ENCODE peak calls at places on chromosomes 13 and 19, in four cellular contexts. One of them, this sample, is unnamed.

GRCh38 chr19:47704656-47705055 is 8.6 kb upstream of the EHD2 start:
- DNase-seq in upper lobe of left lung: no peak
- DNase-seq in prostate gland: no peak
- DNase-seq in endothelial cell of umbilical vein: no peak
- DNase-seq in this sample: no peak

GRCh38 chr13:51998723-51999471 is 12.4 kb downstream of the ATP7B start:
- DNase-seq in endothelial cell of umbilical vein: no peak
- DNase-seq in upper lobe of left lung: no peak
- DNase-seq in prostate gland: no peak
- DNase-seq in this sample: no peak

GRCh38 chr13:38674208-38674607 is 12.7 kb upstream of the FREM2 start:
- DNase-seq in endothelial cell of umbilical vein: no peak
- DNase-seq in upper lobe of left lung: no peak
- DNase-seq in prostate gland: no peak
- DNase-seq in this sample: no peak

GRCh38 chr13:23671902-23672301 is 101.7 kb downstream of the TNFRSF19 start:
- DNase-seq in upper lobe of left lung: no peak
- DNase-seq in prostate gland: no peak
- DNase-seq in endothelial cell of umbilical vein: no peak
- DNase-seq in this sample: no peak

GRCh38 chr19:8022275-8022674 is 16.8 kb upstream of the ELAVL1 start:
- DNase-seq in prostate gland: no peak
- DNase-seq in upper lobe of left lung: no peak
- DNase-seq in endothelial cell of umbilical vein: no peak
- DNase-seq in this sample: no peak

GRCh38 chr13:76882431-76882830 is 3.8 kb downstream of the KCTD12 start:
- DNase-seq in upper lobe of left lung: no peak
- DNase-seq in prostate gland: no peak
- DNase-seq in endothelial cell of umbilical vein: peak; percentile 62
- DNase-seq in this sample: no peak

GRCh38 chr19:49165865-49166301 is 8.3 kb downstream of the TRPM4 start:
- DNase-seq in prostate gland: no peak
- DNase-seq in upper lobe of left lung: peak; percentile 77
- DNase-seq in endothelial cell of umbilical vein: no peak
- DNase-seq in this sample: no peak

GRCh38 chr13:93690139-93690538 is 463.5 kb downstream of the GPC6 start:
- DNase-seq in endothelial cell of umbilical vein: no peak
- DNase-seq in upper lobe of left lung: no peak
- DNase-seq in prostate gland: no peak
- DNase-seq in this sample: no peak

GRCh38 chr13:27855381-27855780 is 63.1 kb downstream of the GSX1 start:
- DNase-seq in upper lobe of left lung: no peak
- DNase-seq in endothelial cell of umbilical vein: no peak
- DNase-seq in prostate gland: no peak
- DNase-seq in this sample: no peak

GRCh38 chr13:31588923-31589322 is 150.4 kb upstream of the RXFP2 start:
- DNase-seq in prostate gland: no peak
- DNase-seq in endothelial cell of umbilical vein: no peak
- DNase-seq in upper lobe of left lung: no peak
- DNase-seq in this sample: no peak

GRCh38 chr19:40219721-40220276 is 1.6 kb upstream of the TTC9B start:
- DNase-seq in upper lobe of left lung: no peak
- DNase-seq in endothelial cell of umbilical vein: peak; percentile 85
- DNase-seq in prostate gland: no peak
- DNase-seq in this sample: no peak

GRCh38 chr13:108195146-108195545 is 20.2 kb downstream of the LIG4 start:
- DNase-seq in prostate gland: no peak
- DNase-seq in upper lobe of left lung: no peak
- DNase-seq in endothelial cell of umbilical vein: no peak
- DNase-seq in this sample: no peak

GRCh38 chr19:48393559-48394330 is at the start of gene GRIN2D:
- DNase-seq in upper lobe of left lung: peak; percentile 88
- DNase-seq in prostate gland: no peak
- DNase-seq in endothelial cell of umbilical vein: peak; percentile 26
- DNase-seq in this sample: no peak

GRCh38 chr19:37986048-37986750 is 79.2 kb downstream of the SIPA1L3 start:
- DNase-seq in endothelial cell of umbilical vein: no peak
- DNase-seq in prostate gland: no peak
- DNase-seq in upper lobe of left lung: no peak
- DNase-seq in this sample: no peak

GRCh38 chr19:30718014-30718413 is 345.8 kb downstream of the ZNF536 start:
- DNase-seq in endothelial cell of umbilical vein: no peak
- DNase-seq in prostate gland: no peak
- DNase-seq in upper lobe of left lung: no peak
- DNase-seq in this sample: no peak

GRCh38 chr13:49436890-49437289 is 7.0 kb downstream of the CAB39L start:
- DNase-seq in prostate gland: peak; percentile 11
- DNase-seq in endothelial cell of umbilical vein: no peak
- DNase-seq in upper lobe of left lung: no peak
- DNase-seq in this sample: no peak

GRCh38 chr19:46297700-46298476 is 1.0 kb downstream of the HIF3A start:
- DNase-seq in upper lobe of left lung: peak; percentile 87
- DNase-seq in endothelial cell of umbilical vein: peak; percentile 43
- DNase-seq in prostate gland: peak; percentile 36
- DNase-seq in this sample: no peak

GRCh38 chr13:102968572-102969228 is 97.5 kb downstream of the SLC10A2 start:
- DNase-seq in endothelial cell of umbilical vein: no peak
- DNase-seq in upper lobe of left lung: no peak
- DNase-seq in prostate gland: no peak
- DNase-seq in this sample: no peak

GRCh38 chr19:48724796-48725753 is 5.5 kb upstream of the MAMSTR start:
- DNase-seq in prostate gland: no peak
- DNase-seq in upper lobe of left lung: peak; percentile 81
- DNase-seq in endothelial cell of umbilical vein: peak; percentile 100
- DNase-seq in this sample: no peak

GRCh38 chr13:23899555-23899954 is 2.3 kb upstream of the C1QTNF9B start:
- DNase-seq in prostate gland: no peak
- DNase-seq in upper lobe of left lung: no peak
- DNase-seq in endothelial cell of umbilical vein: peak; percentile 50
- DNase-seq in this sample: no peak

GRCh38 chr19:4343056-4343844 is at the start of gene MPND:
- DNase-seq in endothelial cell of umbilical vein: peak; percentile 83
- DNase-seq in upper lobe of left lung: peak; percentile 99
- DNase-seq in prostate gland: peak; percentile 91
- DNase-seq in this sample: peak; percentile 81
- TF ChIP-seq POLR2A in endothelial cell of umbilical vein: no peak
- TF ChIP-seq POLR2A in upper lobe of left lung: no peak
- TF ChIP-seq POLR2A in prostate gland: peak; percentile 78
- TF ChIP-seq POLR2A in this sample: no peak

DNA sequence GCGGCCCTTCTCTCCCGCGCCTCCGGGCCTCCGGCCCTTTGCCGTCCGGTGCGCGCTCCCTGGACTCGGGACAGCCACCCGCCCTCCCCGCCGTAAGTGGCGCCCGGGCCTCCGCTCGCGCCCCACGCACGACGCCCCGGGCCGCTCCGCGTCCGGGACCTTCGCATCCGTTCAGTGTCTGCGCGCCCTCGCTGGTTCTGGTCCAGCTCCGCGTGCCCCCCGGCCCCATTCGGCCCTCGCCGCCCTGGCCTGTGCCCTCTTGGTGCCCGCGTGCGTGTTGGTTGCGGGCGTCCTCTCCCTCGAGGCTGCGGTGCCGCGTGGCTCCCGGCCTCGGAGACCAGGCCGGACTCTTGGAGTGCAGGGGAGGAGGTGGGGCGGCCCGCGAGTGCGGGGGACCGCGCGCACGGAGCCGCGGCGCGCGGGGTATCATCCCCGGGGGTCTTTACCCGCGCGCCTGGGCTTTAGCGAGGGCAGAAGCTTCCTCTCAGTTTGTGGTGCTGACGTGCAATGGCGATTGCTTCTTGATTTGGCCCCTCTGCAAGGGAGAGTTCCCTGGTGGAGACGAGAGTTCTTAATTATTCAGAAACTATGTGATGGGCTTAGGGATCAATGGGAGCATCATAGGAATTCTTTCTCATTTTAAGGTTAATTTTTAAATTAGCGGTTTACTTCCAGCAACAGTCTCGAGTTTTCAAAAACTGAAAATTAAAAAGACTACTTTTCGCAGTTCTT is 757 bp downstream of the WASF3 start:
- DNase-seq in endothelial cell of umbilical vein: peak; percentile 49
- DNase-seq in prostate gland: no peak
- DNase-seq in upper lobe of left lung: peak; percentile 86
- DNase-seq in this sample: no peak
- TF ChIP-seq POLR2AphosphoS5 in endothelial cell of umbilical vein: no peak
- TF ChIP-seq POLR2AphosphoS5 in prostate gland: no peak
- TF ChIP-seq POLR2AphosphoS5 in upper lobe of left lung: no peak
- TF ChIP-seq POLR2AphosphoS5 in this sample: no peak

DNA sequence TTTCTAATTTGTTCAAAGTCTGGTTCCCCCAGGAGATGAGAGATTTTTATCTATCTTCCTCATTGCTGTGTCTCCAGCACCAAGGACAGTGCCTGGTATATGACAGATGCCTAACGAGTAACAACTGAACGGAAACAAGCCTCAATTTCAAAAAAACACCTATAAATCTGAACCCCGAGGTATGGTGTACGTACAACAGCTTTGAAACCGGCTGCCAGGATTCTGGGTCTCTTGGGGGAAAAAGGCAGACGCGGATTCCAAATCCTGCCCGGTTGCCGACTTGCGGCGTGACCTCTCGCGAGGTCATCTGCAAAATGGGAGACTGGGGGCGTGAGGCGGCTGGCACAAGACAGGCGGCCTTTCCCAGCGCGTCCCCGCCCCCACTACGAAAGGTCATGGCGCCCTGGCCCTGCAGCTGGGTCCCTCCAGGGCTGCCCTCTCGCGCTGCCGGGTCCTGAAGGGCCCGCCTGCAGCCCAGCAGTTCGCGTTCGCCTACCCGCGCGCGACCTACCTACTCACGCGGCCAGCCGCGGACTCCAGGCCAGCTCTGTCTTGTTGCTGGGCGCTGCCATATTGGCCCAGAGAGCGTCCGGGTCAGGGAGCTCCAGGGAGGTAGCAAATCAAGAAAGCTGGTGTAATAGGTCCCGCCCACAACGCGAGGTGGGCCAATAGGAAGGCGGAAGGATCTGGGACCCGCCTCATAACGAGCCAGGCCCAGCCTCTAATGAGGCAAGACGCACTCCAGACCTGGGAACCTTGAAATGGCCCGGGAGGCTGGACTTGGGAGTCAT is at the start of gene ECSIT:
- DNase-seq in endothelial cell of umbilical vein: peak; percentile 99
- DNase-seq in upper lobe of left lung: peak; percentile 92
- DNase-seq in prostate gland: peak; percentile 95
- DNase-seq in this sample: peak; percentile 98
- TF ChIP-seq POLR2A in endothelial cell of umbilical vein: no peak
- TF ChIP-seq POLR2A in upper lobe of left lung: no peak
- TF ChIP-seq POLR2A in prostate gland: peak; percentile 35
- TF ChIP-seq POLR2A in this sample: peak; percentile 74

DNA sequence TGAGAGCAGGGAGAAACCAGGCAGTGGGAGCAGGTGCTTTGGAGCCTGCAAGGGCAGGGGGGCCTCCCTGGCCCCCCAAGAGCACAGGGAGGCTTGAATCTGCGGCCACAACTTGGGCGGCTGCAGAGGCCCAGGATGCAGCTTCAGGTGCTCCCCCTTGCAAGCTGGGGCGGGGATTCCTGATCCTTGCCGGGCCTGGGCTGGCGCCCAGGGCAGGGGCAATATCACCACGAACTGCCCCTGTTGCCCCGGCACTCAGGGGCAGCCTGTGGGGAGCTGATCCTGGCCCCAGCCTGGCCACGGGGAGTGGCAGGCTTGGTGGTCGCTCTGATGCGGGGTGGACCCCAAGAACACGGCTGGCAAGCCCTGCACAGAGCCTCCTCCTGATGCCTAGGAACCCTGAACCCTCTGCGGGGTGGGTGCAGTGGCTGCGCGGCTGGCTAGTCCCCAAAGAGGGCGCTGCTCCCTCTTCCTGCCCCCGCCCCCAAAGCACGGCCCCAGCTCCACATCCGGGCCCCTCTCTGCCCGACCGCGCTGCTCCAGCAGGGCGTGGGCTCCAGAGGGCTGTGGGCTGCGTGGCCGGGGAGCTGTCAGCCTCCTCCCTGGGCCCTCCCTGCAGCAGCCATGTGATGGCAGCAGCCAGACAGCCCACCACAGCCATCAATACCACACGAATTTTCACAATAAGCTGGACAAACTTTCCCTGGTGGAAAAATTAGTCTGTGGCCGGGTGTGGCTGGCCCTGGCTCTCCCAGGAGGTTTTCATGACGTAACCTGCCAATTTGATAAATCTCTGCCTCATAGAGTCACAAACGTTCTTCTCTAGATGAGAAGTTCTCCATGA is 21.0 kb downstream of the TNFSF9 start:
- DNase-seq in upper lobe of left lung: peak; percentile 83
- DNase-seq in endothelial cell of umbilical vein: no peak
- DNase-seq in prostate gland: no peak
- DNase-seq in this sample: peak; percentile 90
- TF ChIP-seq POLR2AphosphoS5 in upper lobe of left lung: no peak
- TF ChIP-seq POLR2AphosphoS5 in endothelial cell of umbilical vein: no peak
- TF ChIP-seq POLR2AphosphoS5 in prostate gland: no peak
- TF ChIP-seq POLR2AphosphoS5 in this sample: no peak

DNA sequence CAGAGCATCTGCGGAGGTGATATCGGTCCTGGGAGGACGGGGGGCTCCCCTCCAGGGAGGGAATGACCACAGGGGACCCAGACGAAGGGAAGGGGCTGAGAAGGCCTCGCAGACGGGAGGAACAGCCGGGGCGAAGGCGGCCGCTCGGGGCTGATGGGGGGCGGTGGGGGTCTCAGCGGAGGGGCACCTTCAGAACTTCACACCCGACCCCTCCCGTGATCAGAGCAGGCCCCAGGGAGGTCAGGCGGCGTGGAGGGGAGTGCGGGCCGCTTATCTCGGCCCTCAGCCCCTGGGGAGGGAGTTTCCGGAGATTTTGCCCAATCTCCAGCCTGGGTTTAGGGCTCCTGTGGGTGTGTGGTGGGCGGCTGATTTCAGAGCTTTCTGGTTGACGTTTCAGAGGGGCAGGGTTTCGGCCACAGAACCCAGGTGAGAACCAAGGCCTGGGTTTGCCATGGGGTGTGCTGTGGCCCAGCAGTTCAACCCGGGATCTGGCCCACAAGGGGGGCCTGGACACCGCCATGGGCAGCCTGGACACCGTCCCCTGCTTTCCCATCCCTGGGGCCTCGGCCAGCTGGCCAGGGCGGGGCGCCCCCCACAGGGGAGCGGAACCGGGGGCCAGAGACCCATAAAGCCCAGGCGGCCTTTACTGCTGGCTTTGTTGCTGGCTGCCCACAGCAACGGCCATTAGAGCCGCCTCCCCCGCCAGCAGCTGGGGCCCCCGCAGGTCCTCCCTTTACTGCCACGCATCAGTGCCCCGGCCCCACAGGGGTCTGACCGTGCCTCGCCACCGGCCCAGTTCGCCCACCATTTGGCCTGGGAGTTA is 29.0 kb downstream of the ARID3A start:
- DNase-seq in upper lobe of left lung: peak; percentile 76
- DNase-seq in prostate gland: no peak
- DNase-seq in endothelial cell of umbilical vein: no peak
- DNase-seq in this sample: peak; percentile 92
- TF ChIP-seq POLR2A in upper lobe of left lung: no peak
- TF ChIP-seq POLR2A in prostate gland: no peak
- TF ChIP-seq POLR2A in endothelial cell of umbilical vein: no peak
- TF ChIP-seq POLR2A in this sample: no peak

This sample was measured in GM12892.